ENCODE peak calls at places on chromosomes 3 and 15, in ten cellular contexts. N is fibroblast of lung, H is H4, F is Panc1, X is mesothelial cell of epicardium, L is kidney glomerular epithelial cell, K is T-helper 9 cell, Q is cardiac muscle cell, U is left lung, S is LoVo. P is an unnamed sample.

GRCh38 chr15:71440479-71441071 is 325.3 kb downstream of the THSD4 start:
- DNase-seq in L (peak; percentile 74), U (no peak), S (peak; percentile 82), X (no peak), Q (peak; percentile 82), F (peak; percentile 82), K (no peak), N (peak; percentile 66), H (peak; percentile 53), P (no peak)

GRCh38 chr15:41291065-41291631 is 41.2 kb downstream of the OIP5 start:
- DNase-seq in S (no peak), N (no peak), K (no peak), X (no peak), F (no peak), L (no peak), Q (no peak), U (no peak), H (no peak), P (no peak)

GRCh38 chr3:177932346-177932745 is 603.9 kb upstream of the KCNMB2 start:
- DNase-seq in X (no peak), U (no peak), S (no peak), N (peak; percentile 40), H (no peak), L (no peak), F (no peak), Q (peak; percentile 20), K (no peak), P (no peak)

GRCh38 chr3:157136647-157137387 is 23.1 kb downstream of the CCNL1 start:
- DNase-seq in U (no peak), S (peak; percentile 63), F (no peak), Q (peak; percentile 72), X (no peak), K (no peak), L (no peak), N (peak; percentile 72), H (no peak), P (no peak)

GRCh38 chr15:100766225-100767001 is 113.2 kb upstream of the ALDH1A3 start:
- DNase-seq in U (no peak), H (no peak), Q (peak; percentile 18), K (no peak), F (no peak), X (no peak), N (no peak), L (no peak), S (no peak), P (no peak)

GRCh38 chr3:170572665-170573253 is 13.1 kb downstream of the SLC7A14 start:
- DNase-seq in S (no peak), Q (peak; percentile 69), X (no peak), K (no peak), L (no peak), U (no peak), N (peak; percentile 80), H (peak; percentile 75), F (no peak), P (no peak)

GRCh38 chr15:26899658-26900057 is 32.8 kb downstream of the GABRA5 start:
- DNase-seq in Q (no peak), L (no peak), H (no peak), N (no peak), F (no peak), S (no peak), X (no peak), U (no peak), K (no peak), P (no peak)

GRCh38 chr3:33791477-33792166 is 6.8 kb upstream of the PDCD6IP start:
- DNase-seq in X (no peak), L (no peak), F (no peak), H (no peak), U (no peak), N (no peak), Q (no peak), K (no peak), S (no peak), P (peak; percentile 11)

GRCh38 chr15:26771917-26772587 is 814 bp downstream of the GABRB3 start:
- DNase-seq in H (no peak), L (no peak), U (peak; percentile 71), Q (peak; percentile 7), F (no peak), S (no peak), X (no peak), K (no peak), N (peak; percentile 13), P (no peak)

GRCh38 chr3:66414846-66415245 is 86.0 kb downstream of the LRIG1 start:
- DNase-seq in X (no peak), U (no peak), H (no peak), S (no peak), K (no peak), Q (no peak), L (no peak), N (no peak), F (no peak), P (no peak)

GRCh38 chr3:95923496-95924210 is 890.7 kb upstream of the EPHA6 start:
- DNase-seq in K (no peak), S (no peak), U (no peak), L (peak; percentile 92), F (no peak), X (no peak), N (peak; percentile 98), H (peak; percentile 96), Q (peak; percentile 96), P (no peak)

GRCh38 chr3:75224419-75224818 is 439.7 kb upstream of the FRG2C start:
- DNase-seq in F (no peak), S (no peak), X (no peak), K (no peak), H (no peak), L (no peak), N (peak; percentile 2), U (no peak), Q (no peak), P (no peak)

GRCh38 chr3:32413845-32414526 is 22.3 kb downstream of the CMTM7 start:
- DNase-seq in K (no peak), F (no peak), N (no peak), L (no peak), Q (no peak), H (no peak), S (no peak), U (no peak), X (no peak), P (no peak)

GRCh38 chr3:72628065-72628464 is 220.2 kb downstream of the SHQ1 start:
- DNase-seq in S (no peak), U (no peak), Q (no peak), K (no peak), N (no peak), H (no peak), F (no peak), L (no peak), X (peak; percentile 37), P (no peak)

GRCh38 chr3:46995901-46996562 is 16.6 kb downstream of the NBEAL2 start:
- DNase-seq in U (no peak), K (no peak), L (no peak), H (no peak), Q (no peak), X (no peak), F (no peak), S (no peak), N (no peak), P (no peak)

GRCh38 chr3:6860911-6861330 is at the start of gene GRM7:
- DNase-seq in K (no peak), Q (no peak), X (peak; percentile 22), L (peak; percentile 51), F (no peak), U (peak; percentile 69), S (no peak), N (peak; percentile 83), H (no peak), P (no peak)

GRCh38 chr15:89556413-89557262 is 18.6 kb upstream of the TICRR start:
- DNase-seq in X (no peak), S (peak; percentile 81), N (peak; percentile 52), H (peak; percentile 60), L (peak; percentile 59), U (no peak), K (peak; percentile 9), Q (peak; percentile 85), F (peak; percentile 60), P (peak; percentile 13)

GRCh38 chr15:47266556-47266955 is 450.7 kb upstream of the SEMA6D start:
- DNase-seq in H (no peak), F (no peak), S (no peak), Q (no peak), L (no peak), X (no peak), N (no peak), K (no peak), U (no peak), P (no peak)

GRCh38 chr15:31326729-31327673 is at the start of gene KLF13:
- DNase-seq in F (no peak), X (no peak), L (no peak), Q (peak; percentile 77), K (peak; percentile 69), S (no peak), H (peak; percentile 22), U (no peak), N (peak; percentile 61), P (peak; percentile 69)

GRCh38 chr3:144229237-144229830 is 257.7 kb downstream of the DIPK2A start:
- DNase-seq in L (no peak), H (peak; percentile 55), N (no peak), Q (peak; percentile 3), F (no peak), X (no peak), K (no peak), S (peak; percentile 26), U (no peak), P (no peak)

GRCh38 chr3:149678365-149678948 is 20.6 kb upstream of the WWTR1 start:
- DNase-seq in X (no peak), U (no peak), H (peak; percentile 64), K (no peak), N (peak; percentile 25), F (no peak), Q (no peak), S (peak; percentile 65), L (no peak), P (no peak)

GRCh38 chr3:128698211-128699011 is 27.6 kb upstream of the RAB7A start:
- DNase-seq in F (no peak), L (no peak), U (peak; percentile 88), N (peak; percentile 34), Q (peak; percentile 35), K (peak; percentile 13), H (no peak), S (no peak), X (peak; percentile 27), P (peak; percentile 9)

GRCh38 chr3:53342353-53342752 is 5.0 kb downstream of the DCP1A start:
- DNase-seq in N (peak; percentile 47), U (no peak), K (no peak), S (peak; percentile 42), F (no peak), X (no peak), H (no peak), Q (peak; percentile 45), L (no peak), P (no peak)

GRCh38 chr3:155870945-155871745 is 695 bp downstream of the GMPS start:
- DNase-seq in K (peak; percentile 24), L (no peak), X (peak; percentile 23), H (peak; percentile 10), S (peak; percentile 24), Q (peak; percentile 35), F (no peak), N (peak; percentile 4), U (peak; percentile 91), P (peak; percentile 10)

GRCh38 chr3:155572085-155572484 is 172.8 kb downstream of the PLCH1 start:
- DNase-seq in K (no peak), N (peak; percentile 26), H (no peak), U (no peak), X (no peak), Q (peak; percentile 6), S (no peak), F (no peak), L (no peak), P (no peak)

GRCh38 chr15:86316699-86317378 is 237.2 kb downstream of the AGBL1 start:
- DNase-seq in Q (no peak), F (no peak), X (no peak), N (no peak), L (no peak), U (no peak), K (no peak), H (no peak), S (no peak), P (no peak)

GRCh38 chr15:87527416-87527815 is 729.1 kb downstream of the NTRK3 start:
- DNase-seq in H (peak; percentile 46), N (peak; percentile 82), L (peak; percentile 66), S (peak; percentile 8), X (no peak), U (no peak), K (no peak), F (no peak), Q (no peak), P (no peak)

GRCh38 chr15:100671858-100672543 is 69.6 kb downstream of the ASB7 start:
- DNase-seq in S (peak; percentile 19), U (no peak), K (no peak), F (peak; percentile 30), N (peak; percentile 21), X (no peak), L (no peak), Q (peak; percentile 68), H (peak; percentile 64), P (no peak)

P was measured in CD4-positive, alpha-beta T cell.